ENCODE peak calls at places on chromosomes 2 and 18, in five cellular contexts. One of them, this sample, is unnamed.

GRCh38 chr2:174633621-174633927 is 36.0 kb upstream of the WIPF1 start:
- DNase-seq in GM12878: no peak
- DNase-seq in K562: no peak
- DNase-seq in HepG2: no peak
- DNase-seq in SK-N-SH: no peak
- DNase-seq in this sample: no peak

GRCh38 chr2:30768708-30769580 is 38.3 kb downstream of the CAPN13 start:
- DNase-seq in GM12878: no peak
- DNase-seq in K562: no peak
- DNase-seq in HepG2: no peak
- DNase-seq in SK-N-SH: no peak
- DNase-seq in this sample: no peak

GRCh38 chr2:137943948-137944347 is 20.3 kb upstream of the HNMT start:
- DNase-seq in GM12878: no peak
- DNase-seq in K562: no peak
- DNase-seq in HepG2: no peak
- DNase-seq in SK-N-SH: no peak
- DNase-seq in this sample: no peak

GRCh38 chr2:102103992-102104871 is 38.3 kb upstream of the IL1R1 start:
- DNase-seq in GM12878: peak; percentile 67
- DNase-seq in K562: no peak
- DNase-seq in HepG2: no peak
- DNase-seq in SK-N-SH: no peak
- DNase-seq in this sample: no peak

GRCh38 chr18:76875390-76876330 is 53.3 kb downstream of the ZNF236 start:
- DNase-seq in GM12878: no peak
- DNase-seq in K562: peak; percentile 32
- DNase-seq in HepG2: peak; percentile 48
- DNase-seq in SK-N-SH: peak; percentile 64
- DNase-seq in this sample: peak; percentile 76

GRCh38 chr2:132923787-132924186 is 253.8 kb upstream of the LYPD1 start:
- DNase-seq in GM12878: no peak
- DNase-seq in K562: no peak
- DNase-seq in HepG2: no peak
- DNase-seq in SK-N-SH: peak; percentile 52
- DNase-seq in this sample: no peak

GRCh38 chr2:4763009-4763408 is 929.2 kb upstream of the SOX11 start:
- DNase-seq in GM12878: no peak
- DNase-seq in K562: no peak
- DNase-seq in HepG2: no peak
- DNase-seq in SK-N-SH: peak; percentile 62
- DNase-seq in this sample: no peak

GRCh38 chr18:73043231-73044000 is 175.6 kb upstream of the NETO1 start:
- DNase-seq in GM12878: no peak
- DNase-seq in K562: no peak
- DNase-seq in HepG2: no peak
- DNase-seq in SK-N-SH: no peak
- DNase-seq in this sample: no peak

GRCh38 chr2:191109888-191110287 is 40.9 kb downstream of the STAT4 start:
- DNase-seq in GM12878: no peak
- DNase-seq in K562: no peak
- DNase-seq in HepG2: no peak
- DNase-seq in SK-N-SH: no peak
- DNase-seq in this sample: no peak

GRCh38 chr18:51666717-51667320 is 469.3 kb upstream of the MEX3C start:
- DNase-seq in GM12878: no peak
- DNase-seq in K562: no peak
- DNase-seq in HepG2: no peak
- DNase-seq in SK-N-SH: peak; percentile 58
- DNase-seq in this sample: no peak

GRCh38 chr2:241257419-241258032 is 57.9 kb downstream of the HDLBP start:
- DNase-seq in GM12878: no peak
- DNase-seq in K562: no peak
- DNase-seq in HepG2: no peak
- DNase-seq in SK-N-SH: no peak
- DNase-seq in this sample: no peak

GRCh38 chr2:24329700-24330099 is 30.6 kb downstream of the ITSN2 start:
- DNase-seq in GM12878: no peak
- DNase-seq in K562: no peak
- DNase-seq in HepG2: no peak
- DNase-seq in SK-N-SH: no peak
- DNase-seq in this sample: no peak

GRCh38 chr2:240293865-240294461 is 141.5 kb upstream of the GPC1 start:
- DNase-seq in GM12878: no peak
- DNase-seq in K562: no peak
- DNase-seq in HepG2: no peak
- DNase-seq in SK-N-SH: peak; percentile 19
- DNase-seq in this sample: no peak

GRCh38 chr2:182173944-182174622 is 188.4 kb downstream of the PPP1R1C start:
- DNase-seq in GM12878: no peak
- DNase-seq in K562: no peak
- DNase-seq in HepG2: no peak
- DNase-seq in SK-N-SH: no peak
- DNase-seq in this sample: no peak

GRCh38 chr2:25086070-25086560 is 44.2 kb downstream of the EFR3B start:
- DNase-seq in GM12878: no peak
- DNase-seq in K562: no peak
- DNase-seq in HepG2: no peak
- DNase-seq in SK-N-SH: no peak
- DNase-seq in this sample: no peak

GRCh38 chr18:60649107-60649506 is 276.5 kb upstream of the MC4R start:
- DNase-seq in GM12878: peak; percentile 37
- DNase-seq in K562: no peak
- DNase-seq in HepG2: no peak
- DNase-seq in SK-N-SH: no peak
- DNase-seq in this sample: no peak

GRCh38 chr2:221635949-221636348 is 63.8 kb upstream of the EPHA4 start:
- DNase-seq in GM12878: no peak
- DNase-seq in K562: no peak
- DNase-seq in HepG2: peak; percentile 6
- DNase-seq in SK-N-SH: no peak
- DNase-seq in this sample: no peak

GRCh38 chr2:69635426-69635825 is 8.1 kb downstream of the AAK1 start:
- DNase-seq in GM12878: no peak
- DNase-seq in K562: no peak
- DNase-seq in HepG2: no peak
- DNase-seq in SK-N-SH: no peak
- DNase-seq in this sample: no peak

GRCh38 chr2:69637923-69638322 is 5.6 kb downstream of the AAK1 start:
- DNase-seq in GM12878: no peak
- DNase-seq in K562: no peak
- DNase-seq in HepG2: no peak
- DNase-seq in SK-N-SH: no peak
- DNase-seq in this sample: no peak

GRCh38 chr2:69636395-69636794 is 7.1 kb downstream of the AAK1 start:
- DNase-seq in GM12878: no peak
- DNase-seq in K562: no peak
- DNase-seq in HepG2: no peak
- DNase-seq in SK-N-SH: no peak
- DNase-seq in this sample: no peak

GRCh38 chr2:69631402-69631801 is 12.1 kb downstream of the AAK1 start:
- DNase-seq in GM12878: no peak
- DNase-seq in K562: no peak
- DNase-seq in HepG2: no peak
- DNase-seq in SK-N-SH: no peak
- DNase-seq in this sample: no peak

GRCh38 chr2:69634197-69634821 is 9.2 kb downstream of the AAK1 start:
- DNase-seq in GM12878: no peak
- DNase-seq in K562: no peak
- DNase-seq in HepG2: no peak
- DNase-seq in SK-N-SH: no peak
- DNase-seq in this sample: no peak
- TF ChIP-seq GABPA in GM12878: no peak
- TF ChIP-seq GABPA in K562: peak; percentile 15
- TF ChIP-seq GABPA in HepG2: no peak
- TF ChIP-seq GABPA in SK-N-SH: no peak
- TF ChIP-seq GABPA in this sample: no peak

DNA sequence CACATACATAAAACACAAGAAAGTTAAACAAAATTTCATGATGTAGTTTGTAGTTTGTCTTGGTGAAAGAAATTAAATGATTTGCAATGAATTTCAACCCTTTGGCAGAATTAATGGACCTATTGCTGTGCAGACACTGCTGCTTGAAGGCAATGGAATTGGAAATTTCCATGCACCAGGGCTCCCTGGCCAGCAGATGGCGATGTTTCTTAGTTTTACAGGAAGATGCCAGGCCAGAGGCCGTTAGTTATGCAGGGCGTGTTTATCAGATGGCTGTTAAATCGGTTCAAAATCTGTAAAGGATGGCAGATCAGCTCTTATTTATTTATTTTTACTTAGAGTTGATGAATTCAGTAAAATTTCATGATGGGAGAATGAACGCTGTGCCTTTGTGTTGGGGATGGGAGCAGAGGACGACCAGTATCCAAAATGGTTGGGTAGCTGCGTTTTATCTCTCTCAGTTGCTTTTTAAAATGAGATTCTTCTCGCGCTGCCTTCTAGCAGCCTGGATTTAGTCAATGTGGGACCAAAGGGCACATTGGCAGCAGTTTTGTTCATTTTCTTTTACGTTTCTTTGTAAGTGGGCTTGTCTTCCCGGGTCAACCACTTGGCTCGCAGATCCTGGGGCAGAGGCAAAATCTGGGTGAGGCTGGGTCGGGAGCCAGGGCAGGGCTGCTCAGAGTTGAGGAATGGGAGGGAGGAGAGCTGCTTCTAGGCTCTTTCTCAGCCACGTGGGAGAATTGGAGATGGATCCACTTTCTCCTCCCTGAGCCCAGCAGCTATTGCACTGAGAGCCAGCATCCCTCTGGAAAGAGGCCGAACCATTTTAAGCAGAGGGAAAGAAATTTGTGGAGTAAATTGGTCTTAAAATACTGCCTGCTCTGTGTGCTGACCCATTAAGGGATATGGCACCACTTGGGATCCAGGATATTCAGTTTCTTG is 344.0 kb downstream of the PIK3C3 start:
- DNase-seq in GM12878: no peak
- DNase-seq in K562: peak; percentile 46
- DNase-seq in HepG2: peak; percentile 68
- DNase-seq in SK-N-SH: peak; percentile 62
- DNase-seq in this sample: peak; percentile 64
- TF ChIP-seq TAF1 in GM12878: no peak
- TF ChIP-seq TAF1 in K562: no peak
- TF ChIP-seq TAF1 in HepG2: no peak
- TF ChIP-seq TAF1 in SK-N-SH: no peak
- TF ChIP-seq TAF1 in this sample: no peak

DNA sequence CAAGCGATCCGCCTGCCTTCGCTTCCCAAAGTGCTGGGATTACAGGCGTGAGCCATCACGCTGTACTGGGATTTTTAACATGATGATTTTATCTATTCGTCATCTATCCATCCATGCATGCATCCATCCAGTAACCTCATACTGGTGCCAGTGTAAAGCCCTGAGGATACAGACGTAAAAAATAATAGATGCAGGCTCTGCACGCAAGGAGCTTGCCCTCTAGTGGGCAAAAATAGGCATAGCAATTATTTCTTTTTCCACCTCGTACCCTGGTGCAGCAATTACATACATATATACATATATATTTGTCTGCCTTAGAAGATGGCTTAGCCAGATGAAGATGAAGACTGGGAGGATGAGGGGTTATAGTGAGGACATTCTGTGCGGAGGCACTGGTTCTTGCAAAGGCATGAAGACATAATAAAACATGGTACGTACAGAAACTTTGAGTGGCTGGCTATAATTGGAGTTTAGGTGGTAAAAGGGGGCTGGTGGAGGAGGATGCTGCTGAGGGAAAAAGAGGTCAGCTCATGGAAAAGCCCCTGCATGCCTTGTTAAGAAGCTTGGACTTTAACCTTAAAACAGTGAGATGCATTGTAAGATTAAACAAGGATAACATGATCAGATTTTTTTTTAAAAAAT is 19.6 kb upstream of the RPIA start:
- DNase-seq in GM12878: no peak
- DNase-seq in K562: peak; percentile 64
- DNase-seq in HepG2: peak; percentile 50
- DNase-seq in SK-N-SH: peak; percentile 52
- DNase-seq in this sample: peak; percentile 45
- TF ChIP-seq GABPA in GM12878: no peak
- TF ChIP-seq GABPA in K562: no peak
- TF ChIP-seq GABPA in HepG2: no peak
- TF ChIP-seq GABPA in SK-N-SH: no peak
- TF ChIP-seq GABPA in this sample: no peak

DNA sequence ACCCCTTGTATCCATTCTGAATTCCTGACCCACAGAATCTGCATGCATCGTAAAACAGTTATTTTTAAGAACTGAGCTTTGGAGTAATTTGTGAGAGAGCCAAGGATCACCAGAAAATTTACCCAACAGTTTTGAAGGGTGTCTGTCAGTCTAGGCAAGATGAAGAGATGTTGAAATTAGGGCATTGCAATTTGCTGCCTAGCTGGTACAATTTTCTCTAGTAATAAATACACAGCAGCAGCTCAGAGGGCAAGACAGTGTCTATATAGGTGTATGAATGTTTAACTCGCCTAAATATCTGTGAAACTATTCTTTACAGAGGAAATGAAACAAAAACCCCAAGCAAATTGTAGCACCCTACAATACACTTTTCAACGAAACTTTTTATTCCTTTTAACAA is 377.8 kb upstream of the POU3F3 start:
- DNase-seq in GM12878: no peak
- DNase-seq in K562: no peak
- DNase-seq in HepG2: peak; percentile 13
- DNase-seq in SK-N-SH: no peak
- DNase-seq in this sample: no peak
- TF ChIP-seq TAF1 in GM12878: no peak
- TF ChIP-seq TAF1 in K562: no peak
- TF ChIP-seq TAF1 in HepG2: no peak
- TF ChIP-seq TAF1 in SK-N-SH: no peak
- TF ChIP-seq TAF1 in this sample: no peak

GRCh38 chr2:42028571-42029148 is 19.2 kb upstream of the PKDCC start:
- DNase-seq in GM12878: peak; percentile 66
- DNase-seq in K562: no peak
- DNase-seq in HepG2: no peak
- DNase-seq in SK-N-SH: no peak
- DNase-seq in this sample: no peak

GRCh38 chr2:42029639-42030195 is 18.1 kb upstream of the PKDCC start:
- DNase-seq in GM12878: no peak
- DNase-seq in K562: no peak
- DNase-seq in HepG2: no peak
- DNase-seq in SK-N-SH: no peak
- DNase-seq in this sample: no peak

GRCh38 chr2:42021490-42021889 is 26.3 kb upstream of the PKDCC start:
- DNase-seq in GM12878: no peak
- DNase-seq in K562: no peak
- DNase-seq in HepG2: no peak
- DNase-seq in SK-N-SH: peak; percentile 65
- DNase-seq in this sample: no peak

GRCh38 chr2:42026332-42026731 is 21.5 kb upstream of the PKDCC start:
- DNase-seq in GM12878: no peak
- DNase-seq in K562: no peak
- DNase-seq in HepG2: no peak
- DNase-seq in SK-N-SH: peak; percentile 62
- DNase-seq in this sample: no peak

DNA sequence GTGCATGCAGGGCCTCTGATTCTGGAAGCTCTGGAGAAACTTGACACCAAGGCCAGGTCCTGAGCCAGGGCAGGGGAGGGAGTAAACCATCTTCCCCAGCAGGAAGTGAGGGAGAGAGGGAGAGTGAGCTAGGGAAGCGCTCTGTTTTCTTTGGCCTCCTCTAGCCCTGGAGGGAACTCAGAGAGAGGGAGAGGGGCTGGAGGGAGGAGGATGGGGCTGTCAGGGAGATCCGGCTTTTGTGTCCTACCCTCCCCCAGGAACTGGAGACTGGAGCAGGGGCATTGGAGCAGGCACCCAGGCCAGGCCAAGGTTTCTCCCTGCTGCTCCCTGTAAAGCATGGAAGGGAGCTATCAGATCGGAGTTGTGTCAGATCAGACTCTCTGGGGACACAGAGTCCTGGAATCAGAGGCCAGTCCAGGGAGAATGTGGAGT is 22.7 kb upstream of the PKDCC start:
- DNase-seq in GM12878: no peak
- DNase-seq in K562: no peak
- DNase-seq in HepG2: no peak
- DNase-seq in SK-N-SH: peak; percentile 74
- DNase-seq in this sample: no peak
- TF ChIP-seq GABPA in GM12878: no peak
- TF ChIP-seq GABPA in K562: no peak
- TF ChIP-seq GABPA in HepG2: no peak
- TF ChIP-seq GABPA in SK-N-SH: no peak
- TF ChIP-seq GABPA in this sample: no peak